ENCODE peak calls at places on chromosomes 11 and 22, in eight cellular contexts. L is chondrocyte; R is adipocyte; N is NCI-H510A treated with DMSO at 0.1 percent for 48 hours; I is HL-60; C is CD4-positive, alpha-beta memory T cell; B is left lung; A is C1 segment of cervical spinal cord. Y is an unnamed sample.

GRCh38 chr11:91947215-91947614 is 277.4 kb upstream of the FAT3 start:
- DNase-seq in L (no peak), R (no peak), N (peak), I (no peak), C (no peak), B (no peak), A (no peak), Y (no peak)

GRCh38 chr22:33678523-33678922 is 241.8 kb downstream of the LARGE1 start:
- DNase-seq in L (no peak), R (no peak), N (no peak), I (no peak), C (no peak), B (no peak), A (no peak), Y (no peak)

GRCh38 chr11:10285148-10285802 is 8.7 kb downstream of the SBF2 start:
- DNase-seq in L (no peak), R (no peak), N (no peak), I (peak), C (no peak), B (no peak), A (no peak), Y (no peak)

GRCh38 chr11:35330156-35330889 is 89.0 kb downstream of the SLC1A2 start:
- DNase-seq in L (no peak), R (no peak), N (no peak), I (no peak), C (no peak), B (no peak), A (no peak), Y (no peak)

GRCh38 chr11:112759418-112759817 is 201.8 kb upstream of the NCAM1 start:
- DNase-seq in L (no peak), R (no peak), N (no peak), I (no peak), C (no peak), B (no peak), A (no peak), Y (no peak)

GRCh38 chr22:20552913-20553401 is 45.5 kb downstream of the MED15 start:
- DNase-seq in L (peak), R (no peak), N (no peak), I (no peak), C (no peak), B (no peak), A (no peak), Y (no peak)

GRCh38 chr11:35856756-35857155 is 87.1 kb upstream of the LDLRAD3 start:
- DNase-seq in L (no peak), R (no peak), N (no peak), I (no peak), C (no peak), B (no peak), A (no peak), Y (no peak)

GRCh38 chr11:45900916-45901617 is 6.0 kb downstream of the FREY1 start:
- DNase-seq in L (peak), R (peak), N (no peak), I (no peak), C (no peak), B (no peak), A (peak), Y (no peak)